ENCODE peak calls at places on chromosomes 1 and 21, in six cellular contexts. N is NCI-H2107; Q is DND-41; W is occipital lobe; K is CD4-positive, alpha-beta T cell; X is endothelial cell. P is an unnamed sample.

GRCh38 chr1:244296447-244296846 is 155.3 kb downstream of the ADSS2 start:
- DNase-seq in X (peak), W (no peak), N (no peak), K (no peak), Q (no peak), P (no peak)

GRCh38 chr1:97145321-97145956 is 423.9 kb downstream of the PTBP2 start:
- DNase-seq in Q (no peak), K (no peak), X (no peak), W (peak), N (peak), P (no peak)

GRCh38 chr1:3530931-3531818 is 76.7 kb downstream of the ARHGEF16 start:
- DNase-seq in Q (peak), X (peak), N (no peak), W (peak), K (peak), P (peak)

GRCh38 chr1:48036693-48037386 is 39.7 kb upstream of the TRABD2B start:
- DNase-seq in Q (no peak), W (no peak), X (no peak), N (no peak), K (no peak), P (no peak)

GRCh38 chr1:118985611-118986290 is 2.4 kb downstream of the TBX15 start:
- DNase-seq in N (no peak), K (no peak), X (no peak), Q (no peak), W (no peak), P (no peak)

GRCh38 chr1:166671627-166672026 is 167.6 kb upstream of the POGK start:
- DNase-seq in K (no peak), X (no peak), W (no peak), N (no peak), Q (no peak), P (no peak)

GRCh38 chr1:24464378-24464770 is 38.3 kb upstream of the RCAN3 start:
- DNase-seq in K (no peak), N (no peak), X (no peak), Q (no peak), W (no peak), P (no peak)

GRCh38 chr1:151935154-151935553 is 25.8 kb upstream of the THEM4 start:
- DNase-seq in W (no peak), Q (no peak), X (no peak), K (no peak), N (no peak), P (no peak)

GRCh38 chr1:112706505-112707216 is at the start of gene RHOC:
- DNase-seq in W (no peak), N (no peak), X (peak), K (no peak), Q (no peak), P (no peak)

GRCh38 chr1:67945733-67946374 is 104.6 kb downstream of the DIRAS3 start:
- DNase-seq in Q (no peak), K (no peak), W (no peak), X (no peak), N (peak), P (no peak)

GRCh38 chr1:18322353-18323032 is 158.2 kb upstream of the KLHDC7A start:
- DNase-seq in N (no peak), K (no peak), W (no peak), Q (peak), X (peak), P (no peak)

GRCh38 chr21:34635307-34635706 is 20.4 kb upstream of the RCAN1 start:
- DNase-seq in K (peak), Q (no peak), N (no peak), X (peak), W (no peak), P (no peak)

GRCh38 chr1:46554236-46555080 is 3.0 kb upstream of the KNCN start:
- DNase-seq in W (no peak), Q (no peak), K (no peak), X (no peak), N (no peak), P (no peak)

GRCh38 chr1:160777486-160778089 is 18.4 kb upstream of the LY9 start:
- DNase-seq in X (peak), W (no peak), K (peak), Q (peak), N (peak), P (no peak)

GRCh38 chr1:171213559-171214454 is 28.7 kb downstream of the FMO2 start:
- DNase-seq in W (no peak), Q (no peak), X (no peak), N (no peak), K (no peak), P (no peak)

GRCh38 chr1:240310226-240310925 is 218.7 kb downstream of the FMN2 start:
- DNase-seq in N (peak), X (no peak), W (no peak), K (no peak), Q (no peak), P (no peak)

GRCh38 chr1:8941906-8942305 is 3.8 kb upstream of the CA6 start:
- DNase-seq in K (no peak), W (no peak), Q (no peak), N (no peak), X (no peak), P (no peak)

GRCh38 chr1:97144527-97144926 is 422.9 kb downstream of the PTBP2 start:
- DNase-seq in K (no peak), Q (no peak), W (no peak), X (no peak), N (no peak), P (no peak)

GRCh38 chr21:39141502-39141901 is 41.7 kb downstream of the PSMG1 start:
- DNase-seq in X (no peak), W (no peak), K (no peak), N (no peak), Q (no peak), P (no peak)

GRCh38 chr1:201786824-201787223 is 42.1 kb upstream of the IPO9 start:
- DNase-seq in W (no peak), Q (no peak), N (no peak), K (no peak), X (no peak), P (no peak)

GRCh38 chr1:109927356-109927755 is 16.7 kb downstream of the CSF1 start:
- DNase-seq in X (no peak), W (no peak), Q (no peak), K (no peak), N (no peak), P (no peak)

GRCh38 chr1:16233431-16233830 is 3.6 kb downstream of the CPLANE2 start:
- DNase-seq in K (no peak), W (no peak), Q (no peak), N (no peak), X (no peak), P (no peak)

GRCh38 chr1:84387480-84388163 is 10.7 kb upstream of the DNASE2B start:
- DNase-seq in X (no peak), K (no peak), W (no peak), N (no peak), Q (no peak), P (no peak)

P was measured in dorsolateral prefrontal cortex.